ENCODE peak calls at places on chromosomes 5 and 9, in five cellular contexts. Y, F, H, J and M are unnamed samples.

GRCh38 chr9:20524776-20525175 is 97.5 kb downstream of the MLLT3 start:
- DNase-seq in F (no peak), Y (no peak), J (no peak), H (no peak), M (no peak)

GRCh38 chr9:130459941-130460340 is 15.2 kb downstream of the ASS1 start:
- DNase-seq in H (no peak), F (no peak), Y (no peak), J (no peak), M (no peak)

GRCh38 chr5:145218982-145219381 is 616.2 kb downstream of the PRELID2 start:
- DNase-seq in Y (no peak), J (no peak), H (no peak), F (no peak), M (no peak)

GRCh38 chr9:38388283-38389223 is 3.9 kb upstream of the ALDH1B1 start:
- DNase-seq in F (peak; percentile 44), J (no peak), Y (no peak), H (no peak), M (no peak)

GRCh38 chr5:41636605-41637004 is 126.2 kb upstream of the PLCXD3 start:
- DNase-seq in H (no peak), F (peak; percentile 54), J (no peak), Y (no peak), M (no peak)

GRCh38 chr9:19999491-20000057 is 210.7 kb upstream of the SLC24A2 start:
- DNase-seq in Y (peak; percentile 92), H (no peak), J (no peak), F (no peak), M (no peak)

GRCh38 chr5:77876862-77877502 is 100.8 kb upstream of the TBCA start:
- DNase-seq in Y (no peak), H (no peak), J (no peak), F (no peak), M (no peak)

GRCh38 chr9:123658792-123659191 is 271.1 kb downstream of the DENND1A start:
- DNase-seq in F (no peak), J (no peak), Y (no peak), H (no peak), M (no peak)

GRCh38 chr9:2208991-2209390 is 193.8 kb downstream of the SMARCA2 start:
- DNase-seq in Y (no peak), F (no peak), H (no peak), J (no peak), M (no peak)

GRCh38 chr5:102138243-102138653 is 157.8 kb downstream of the SLCO4C1 start:
- DNase-seq in H (no peak), F (peak; percentile 94), Y (no peak), J (no peak), M (no peak)

GRCh38 chr9:124358617-124359016 is 56.6 kb downstream of the PSMB7 start:
- DNase-seq in Y (no peak), H (no peak), J (no peak), F (no peak), M (no peak)

GRCh38 chr5:151695464-151695863 is 8.7 kb upstream of the SPARC start:
- DNase-seq in F (no peak), H (no peak), J (no peak), Y (no peak), M (no peak)

GRCh38 chr9:114370985-114371335 is 16.8 kb downstream of the AKNA start:
- DNase-seq in H (peak; percentile 83), F (no peak), Y (no peak), J (no peak), M (no peak)

GRCh38 chr5:131548190-131548589 is 86.8 kb downstream of the RAPGEF6 start:
- DNase-seq in Y (no peak), F (no peak), J (no peak), H (no peak), M (no peak)

GRCh38 chr9:86794356-86795046 is 152.8 kb downstream of the GAS1 start:
- DNase-seq in F (no peak), J (no peak), Y (no peak), H (no peak), M (no peak)

GRCh38 chr5:77635073-77635472 is 3.4 kb downstream of the OTP start:
- DNase-seq in F (no peak), H (no peak), Y (no peak), J (no peak), M (no peak)

GRCh38 chr9:124352616-124353015 is 62.6 kb downstream of the PSMB7 start:
- DNase-seq in Y (no peak), F (no peak), H (peak; percentile 31), J (no peak), M (no peak)

GRCh38 chr5:142175039-142175438 is 66.5 kb downstream of the NDFIP1 start:
- DNase-seq in F (no peak), H (peak; percentile 28), Y (no peak), J (no peak), M (no peak)

GRCh38 chr5:178416919-178417318 is 173.3 kb downstream of the COL23A1 start:
- DNase-seq in J (no peak), F (no peak), Y (no peak), H (no peak), M (no peak)

GRCh38 chr5:168364151-168364661 is 72.8 kb downstream of the WWC1 start:
- DNase-seq in Y (no peak), J (no peak), F (no peak), H (no peak), M (no peak)

GRCh38 chr5:174327317-174327864 is 281.9 kb downstream of the NSG2 start:
- DNase-seq in F (peak; percentile 42), H (no peak), Y (no peak), J (peak; percentile 57), M (peak; percentile 43)

GRCh38 chr9:16475257-16475656 is 395.2 kb downstream of the BNC2 start:
- DNase-seq in F (no peak), J (no peak), H (no peak), Y (no peak), M (no peak)

GRCh38 chr5:93899026-93899600 is 157.7 kb upstream of the POU5F2 start:
- DNase-seq in Y (no peak), H (no peak), F (no peak), J (no peak), M (no peak)

GRCh38 chr5:115179959-115180709 is 10.4 kb upstream of the TRIM36 start:
- DNase-seq in J (peak; percentile 44), H (peak; percentile 81), Y (no peak), F (no peak), M (no peak)

GRCh38 chr5:95660060-95660459 is 13.5 kb downstream of the RFESD start:
- DNase-seq in Y (no peak), J (no peak), H (no peak), F (no peak), M (no peak)

GRCh38 chr5:530556-530955 is 6.3 kb upstream of the SLC9A3 start:
- DNase-seq in F (no peak), J (no peak), Y (no peak), H (peak; percentile 66), M (no peak)

GRCh38 chr9:87874320-87874655 is 8.4 kb upstream of the SPATA31E1 start:
- DNase-seq in H (peak; percentile 39), F (no peak), Y (no peak), J (no peak), M (no peak)

DNA sequence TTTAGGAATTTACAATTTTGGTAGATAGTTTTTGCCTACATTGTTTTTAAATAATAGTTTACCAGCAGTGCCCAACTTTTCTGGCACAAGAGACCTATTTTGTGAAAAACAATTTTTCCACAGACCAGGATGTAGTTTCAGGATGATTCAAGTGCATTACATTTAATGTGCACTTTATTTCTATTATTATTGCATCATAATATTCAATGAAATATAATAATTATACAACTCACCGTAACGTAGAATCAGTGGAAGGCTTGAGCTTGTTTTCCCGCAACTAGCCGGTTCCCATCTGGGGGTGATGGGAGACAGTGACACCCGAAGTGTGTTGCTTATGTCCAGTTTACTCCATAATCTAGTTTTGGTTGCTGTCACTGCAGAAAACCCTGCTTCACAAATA is 3.5 kb upstream of the HNRNPA0 start:
- DNase-seq in J (no peak), H (no peak), F (no peak), Y (no peak), M (no peak)
- TF ChIP-seq POLR2AphosphoS5 in J (no peak), H (no peak), F (no peak), Y (no peak), M (no peak)

DNA sequence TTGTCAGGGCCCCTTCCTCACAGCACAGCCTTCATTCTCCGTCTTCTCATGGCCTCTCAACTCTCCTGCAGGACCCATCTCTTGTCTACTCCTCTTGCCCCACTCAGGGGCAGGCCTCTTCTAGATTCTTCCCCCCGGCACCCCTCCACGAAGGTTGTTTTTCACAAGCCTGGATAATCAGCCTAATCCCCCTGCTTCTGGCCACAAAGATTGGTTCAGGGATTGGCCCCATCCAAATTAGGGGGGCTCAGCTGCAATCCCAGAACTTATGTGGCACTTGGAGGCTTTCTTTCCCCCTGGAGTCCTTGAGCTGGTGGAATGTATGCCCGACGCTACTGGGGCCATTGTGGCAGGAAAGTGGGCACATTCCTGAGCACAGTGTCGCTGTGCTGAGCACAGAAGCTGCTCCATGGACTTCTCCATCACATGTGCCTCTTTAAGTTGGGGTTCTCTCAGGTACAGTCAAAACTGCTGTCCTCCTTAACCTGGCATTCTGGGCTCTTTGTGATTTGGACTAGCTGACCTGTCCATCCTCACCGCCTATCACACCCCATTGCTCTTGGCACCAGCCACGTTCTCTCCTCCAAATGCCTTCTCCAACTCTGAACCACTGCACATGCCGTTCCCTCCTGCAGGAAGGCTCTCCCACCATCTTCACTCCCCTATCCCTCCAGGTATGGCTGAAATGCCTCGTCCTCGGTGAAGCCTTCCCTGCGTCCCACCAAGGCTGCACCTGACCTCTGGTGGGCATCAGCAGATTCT is 66.8 kb upstream of the RNF130 start:
- DNase-seq in J (no peak), F (no peak), H (no peak), Y (no peak), M (no peak)
- TF ChIP-seq POLR2AphosphoS5 in J (no peak), F (no peak), H (no peak), Y (no peak), M (no peak)

DNA sequence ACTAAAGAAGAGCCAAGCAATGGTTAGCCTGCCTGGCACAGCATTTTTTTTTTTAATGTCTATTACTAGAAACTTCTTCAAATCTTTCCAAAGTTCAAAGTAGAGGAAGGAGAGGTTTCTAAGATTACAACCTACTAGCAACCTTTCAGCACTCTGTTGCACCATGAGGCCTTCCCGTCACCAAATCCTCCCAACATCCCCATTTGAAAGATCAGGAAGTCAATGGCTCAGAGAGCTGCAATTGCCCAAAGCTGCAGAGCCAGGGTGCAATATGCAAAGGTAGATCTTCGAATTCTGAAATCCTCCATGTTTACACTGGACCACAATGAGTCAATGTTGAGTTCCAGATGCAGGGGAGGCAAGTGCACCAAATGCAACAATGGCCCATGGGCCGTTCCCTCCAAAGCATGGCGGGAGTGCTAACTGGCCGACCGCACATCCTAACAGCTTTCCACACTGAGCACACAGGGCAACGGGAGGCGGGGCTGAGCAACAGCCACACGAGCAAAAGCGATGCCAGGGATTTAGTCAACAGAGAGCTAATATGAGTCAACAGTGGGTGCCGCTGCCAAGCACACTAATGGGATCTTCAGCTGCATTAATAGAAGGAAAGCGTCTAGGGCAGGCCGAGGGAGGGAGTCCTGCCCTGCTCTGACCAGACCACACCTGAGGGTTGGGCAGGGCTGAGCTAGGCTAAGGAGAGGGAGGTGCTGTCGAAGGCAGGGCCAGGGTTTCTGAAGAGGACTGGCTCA is 4.8 kb downstream of the EPB41L4B start:
- DNase-seq in H (no peak), Y (no peak), J (no peak), F (peak; percentile 34), M (peak; percentile 96)
- TF ChIP-seq POLR2AphosphoS5 in H (no peak), Y (no peak), J (no peak), F (no peak), M (peak; percentile 95)

GRCh38 chr5:50962934-50963646 is 296.7 kb downstream of the PARP8 start:
- DNase-seq in H (peak; percentile 86), J (peak; percentile 68), Y (no peak), F (peak; percentile 45), M (peak; percentile 63)

GRCh38 chr5:50963647-50964584 is 297.5 kb downstream of the PARP8 start:
- DNase-seq in H (no peak), Y (no peak), F (no peak), J (no peak), M (no peak)

GRCh38 chr5:50953290-50953689 is 286.9 kb downstream of the PARP8 start:
- DNase-seq in J (no peak), Y (no peak), H (no peak), F (no peak), M (no peak)

GRCh38 chr5:50958852-50959457 is 292.5 kb downstream of the PARP8 start:
- DNase-seq in F (peak; percentile 53), Y (no peak), J (no peak), H (no peak), M (peak; percentile 7)
- TF ChIP-seq POLR2AphosphoS5 in F (no peak), Y (no peak), J (no peak), H (no peak), M (peak; percentile 41)